ENCODE peak calls at places on chromosome 5, in four cellular contexts. Q, S, K and O are unnamed samples.

GRCh38 chr5:176892663-176893062 is 6.5 kb downstream of the HK3 start:
- DNase-seq in Q (no peak), S (no peak), K (no peak), O (no peak)

GRCh38 chr5:179367491-179367890 is 22.2 kb upstream of the ADAMTS2 start:
- DNase-seq in Q (no peak), S (no peak), K (no peak), O (no peak)

GRCh38 chr5:112533315-112533867 is 114.3 kb upstream of the EPB41L4A start:
- DNase-seq in Q (no peak), S (no peak), K (no peak), O (no peak)

GRCh38 chr5:179190851-179191505 is 130.8 kb downstream of the ZNF354C start:
- DNase-seq in Q (peak; percentile 27), S (no peak), K (no peak), O (no peak)

GRCh38 chr5:159449925-159450324 is 119.6 kb upstream of the IL12B start:
- DNase-seq in Q (no peak), S (no peak), K (no peak), O (no peak)

GRCh38 chr5:151592855-151593408 is 1.8 kb upstream of the FAT2 start:
- DNase-seq in Q (no peak), S (no peak), K (no peak), O (no peak)

GRCh38 chr5:107736608-107737007 is 65.9 kb upstream of the EFNA5 start:
- DNase-seq in Q (no peak), S (peak; percentile 76), K (peak; percentile 53), O (no peak)

GRCh38 chr5:97062046-97062445 is 80.4 kb downstream of the LIX1 start:
- DNase-seq in Q (no peak), S (no peak), K (no peak), O (no peak)

GRCh38 chr5:135944967-135945560 is 9.7 kb downstream of the LECT2 start:
- DNase-seq in Q (no peak), S (peak; percentile 74), K (peak; percentile 89), O (peak; percentile 92)

GRCh38 chr5:143934821-143935220 is 122.9 kb downstream of the HMHB1 start:
- DNase-seq in Q (no peak), S (no peak), K (no peak), O (no peak)

GRCh38 chr5:39503148-39503547 is 78.4 kb upstream of the DAB2 start:
- DNase-seq in Q (no peak), S (no peak), K (peak; percentile 87), O (peak; percentile 93)

GRCh38 chr5:158843305-158843704 is 256.4 kb downstream of the EBF1 start:
- DNase-seq in Q (no peak), S (no peak), K (no peak), O (no peak)

GRCh38 chr5:111002036-111002435 is 69.5 kb upstream of the TSLP start:
- DNase-seq in Q (no peak), S (no peak), K (no peak), O (no peak)

GRCh38 chr5:177024559-177024958 is 2.1 kb downstream of the ZNF346 start:
- DNase-seq in Q (no peak), S (no peak), K (no peak), O (no peak)

GRCh38 chr5:23655674-23656073 is 148.3 kb downstream of the PRDM9 start:
- DNase-seq in Q (no peak), S (no peak), K (no peak), O (no peak)

GRCh38 chr5:8839361-8840055 is 706.4 kb downstream of the SEMA5A start:
- DNase-seq in Q (no peak), S (no peak), K (no peak), O (no peak)

GRCh38 chr5:10793785-10794184 is 32.8 kb upstream of the DAP start:
- DNase-seq in Q (no peak), S (no peak), K (no peak), O (no peak)

GRCh38 chr5:174503461-174504265 is 220.7 kb upstream of the MSX2 start:
- DNase-seq in Q (no peak), S (peak; percentile 36), K (peak; percentile 49), O (peak; percentile 89)

GRCh38 chr5:39427225-39427624 is 2.4 kb upstream of the DAB2 start:
- DNase-seq in Q (no peak), S (no peak), K (peak; percentile 73), O (peak; percentile 71)

GRCh38 chr5:54117957-54118356 is 192.4 kb downstream of the ARL15 start:
- DNase-seq in Q (no peak), S (no peak), K (no peak), O (no peak)
- H3K4me3 ChIP-seq in Q (no peak overlapping the region), S (no peak overlapping the region), K (no peak overlapping the region), O (no peak overlapping the region)

GRCh38 chr5:157308826-157309465 is 43.0 kb downstream of the CYFIP2 start:
- DNase-seq in Q (no peak), S (no peak), K (peak; percentile 60), O (peak; percentile 8)
- TF ChIP-seq CTCF in Q (no peak), S (no peak), K (peak; percentile 45), O (no peak)

DNA sequence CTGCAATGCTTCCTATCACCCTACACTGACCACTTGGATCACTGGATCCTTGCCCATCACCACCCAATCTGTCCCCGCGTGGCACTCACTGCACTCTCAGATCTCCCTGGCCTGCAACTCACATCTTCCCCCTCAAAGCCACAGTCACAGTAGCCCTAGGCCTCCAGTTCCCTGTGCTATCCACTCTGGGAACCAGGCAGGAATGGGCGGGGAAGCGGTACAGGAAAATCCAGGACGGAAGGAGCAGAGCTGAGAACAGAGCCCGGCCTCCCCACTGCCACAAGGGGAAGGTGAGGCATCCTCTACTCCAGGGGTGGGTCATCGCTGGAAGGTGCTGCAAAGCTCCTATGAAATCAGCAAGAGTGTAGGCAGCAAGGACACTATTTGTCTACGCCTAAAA is 102.6 kb downstream of the ESM1 start:
- DNase-seq in Q (no peak), S (no peak), K (no peak), O (no peak)
- H3K4me3 ChIP-seq in Q (no peak overlapping the region), S (no peak overlapping the region), K (no peak overlapping the region), O (no peak overlapping the region)

GRCh38 chr5:14258840-14259239 is 115.7 kb downstream of the TRIO start:
- DNase-seq in Q (no peak), S (no peak), K (no peak), O (peak; percentile 56)
- TF ChIP-seq CTCF in Q (no peak), S (no peak), K (no peak), O (peak; percentile 27)

GRCh38 chr5:122312670-122312988 is 592 bp downstream of the SNCAIP start:
- DNase-seq in Q (peak; percentile 35), S (no peak), K (no peak), O (peak; percentile 36)
- H3K4me3 ChIP-seq in Q (peak overlapping the region; percentile 48), S (peak overlapping the region; percentile 75), K (peak overlapping the region; percentile 67), O (peak overlapping the region; percentile 75)

GRCh38 chr5:1772634-1773033 is 27.0 kb downstream of the MRPL36 start:
- DNase-seq in Q (no peak), S (peak; percentile 23), K (peak; percentile 48), O (peak; percentile 69)
- TF ChIP-seq CTCF in Q (no peak), S (peak; percentile 74), K (peak; percentile 65), O (peak; percentile 71)

GRCh38 chr5:114362197-114362976 is 517 bp downstream of the KCNN2 start:
- DNase-seq in Q (peak; percentile 33), S (no peak), K (no peak), O (peak; percentile 16)

GRCh38 chr5:114361724-114362196 is at the start of gene KCNN2:
- DNase-seq in Q (peak; percentile 77), S (peak; percentile 53), K (peak; percentile 4), O (peak; percentile 70)

GRCh38 chr5:114360362-114360761 is 1.5 kb upstream of the KCNN2 start:
- DNase-seq in Q (no peak), S (no peak), K (no peak), O (no peak)

GRCh38 chr5:114362977-114363721 is 1.3 kb downstream of the KCNN2 start:
- DNase-seq in Q (no peak), S (no peak), K (no peak), O (peak; percentile 13)

DNA sequence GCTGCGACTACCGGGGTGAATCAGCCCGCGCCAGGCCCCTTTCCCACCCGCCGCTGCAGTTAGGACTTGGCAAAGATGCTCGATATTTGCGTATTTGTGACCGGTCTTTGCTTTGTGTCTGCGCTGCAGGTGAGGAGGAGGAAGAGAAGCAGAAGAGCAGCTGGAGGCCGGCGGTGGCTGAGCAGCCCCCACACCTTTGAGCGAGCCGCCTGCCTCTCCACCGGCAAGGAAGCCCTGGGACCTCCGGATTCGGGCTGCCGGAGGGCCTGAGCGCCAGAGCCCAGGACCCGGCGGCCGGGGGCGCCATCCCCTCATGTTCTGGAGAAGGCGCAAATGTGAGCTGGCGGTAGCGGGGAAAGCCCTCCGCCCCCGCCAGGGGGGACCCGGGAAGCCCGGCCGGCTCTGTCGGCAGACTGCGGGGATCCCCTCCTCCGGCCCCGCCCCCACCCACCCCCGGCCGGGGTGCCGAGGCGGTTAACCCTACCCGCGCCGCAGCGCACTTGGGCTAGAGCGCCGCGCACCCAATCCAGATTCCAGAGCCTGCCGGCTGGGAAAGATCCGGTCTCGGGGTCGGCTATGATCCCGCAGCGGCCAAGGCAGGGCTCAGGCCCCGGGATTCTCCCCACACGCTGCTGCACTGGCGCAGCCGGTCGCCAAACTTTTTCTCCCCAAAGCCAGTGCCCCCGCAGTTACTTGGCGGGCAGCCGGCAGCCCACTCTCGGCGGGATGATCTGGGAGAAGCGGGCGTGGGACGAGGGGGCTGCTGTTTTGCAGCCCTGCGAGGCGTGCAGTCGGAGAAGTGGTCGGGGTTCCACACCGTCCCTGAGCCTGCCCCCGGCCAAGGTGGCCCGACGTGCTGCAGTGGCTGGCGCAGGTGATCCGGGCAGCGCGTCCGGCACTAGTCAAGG is 800 bp upstream of the KCNN2 start:
- DNase-seq in Q (no peak), S (no peak), K (no peak), O (peak; percentile 8)
- H3K4me3 ChIP-seq in Q (peak overlapping the region; percentile 56), S (peak overlapping the region; percentile 69), K (no peak overlapping the region), O (peak overlapping the region; percentile 57)

DNA sequence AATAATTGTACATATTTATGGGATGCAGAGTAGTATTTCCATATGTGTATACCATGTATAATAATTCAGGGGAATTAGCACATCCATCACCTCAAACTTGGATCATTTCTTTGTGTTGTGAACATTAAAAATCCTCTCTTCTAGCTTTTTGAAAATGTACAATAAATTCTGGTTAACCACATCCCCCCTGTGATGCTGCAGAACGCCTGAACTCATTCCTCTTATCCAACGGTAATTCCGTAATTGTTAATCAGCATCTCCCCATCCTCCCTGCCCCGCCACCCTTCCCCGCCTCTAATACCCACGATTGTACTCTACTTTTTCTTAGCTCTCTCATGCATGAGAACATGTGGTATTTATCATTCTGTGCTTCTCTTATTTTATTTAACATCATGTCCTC is 127.7 kb upstream of the ANKRD55 start:
- DNase-seq in Q (no peak), S (no peak), K (peak; percentile 37), O (no peak)
- TF ChIP-seq CTCF in Q (no peak), S (no peak), K (no peak), O (no peak)

DNA sequence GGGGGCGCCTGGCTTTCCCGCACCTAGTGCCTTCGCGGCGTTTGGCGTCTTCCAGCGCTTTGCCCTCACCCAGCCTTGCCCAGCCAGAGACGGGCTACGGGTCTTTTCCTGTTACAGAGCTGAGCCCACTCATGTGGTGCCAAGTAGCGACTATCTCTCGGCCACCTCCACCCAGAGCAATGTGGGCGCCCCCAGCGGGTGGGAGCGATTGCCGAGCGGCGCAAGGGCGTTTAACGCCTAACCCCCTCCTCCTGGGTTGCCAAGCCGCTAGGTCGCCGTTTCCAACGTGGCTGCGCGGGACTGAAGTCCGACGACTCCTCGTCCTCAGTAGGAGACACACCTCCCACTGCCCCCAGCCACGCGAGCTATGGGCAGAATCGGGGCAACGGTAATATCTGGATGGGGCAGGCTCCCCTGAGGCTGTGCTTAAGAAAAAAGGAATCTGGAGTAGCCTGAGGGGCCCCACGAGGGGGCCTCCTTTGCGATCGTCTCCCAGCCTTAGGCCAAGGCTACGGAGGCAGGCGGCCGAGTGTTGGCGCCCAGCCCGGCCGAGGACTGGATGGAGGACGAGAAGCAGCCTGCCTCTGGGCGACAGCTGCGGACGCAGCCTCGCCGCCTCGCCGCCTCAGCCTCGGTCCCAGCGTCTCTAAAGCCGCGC is 5.8 kb downstream of the TLX3 start:
- DNase-seq in Q (no peak), S (no peak), K (no peak), O (no peak)
- H3K4me3 ChIP-seq in Q (no peak overlapping the region), S (no peak overlapping the region), K (no peak overlapping the region), O (peak overlapping the region; percentile 3)